ENCODE peak calls at places on chromosomes 4 and X, in six cellular contexts. One of them, this sample, is unnamed.

GRCh38 chrX:74656079-74656745 is 41.8 kb upstream of the RLIM start:
- DNase-seq in brain microvascular endothelial cell: no peak
- DNase-seq in NB4: no peak
- DNase-seq in cardiac muscle cell: no peak
- DNase-seq in IMR-90: peak
- DNase-seq in AG04449: no peak
- DNase-seq in this sample: no peak

GRCh38 chr4:137519406-137519805 is 12.9 kb downstream of the PCDH18 start:
- DNase-seq in brain microvascular endothelial cell: peak
- DNase-seq in NB4: no peak
- DNase-seq in cardiac muscle cell: no peak
- DNase-seq in IMR-90: peak
- DNase-seq in AG04449: no peak
- DNase-seq in this sample: no peak

GRCh38 chrX:48461830-48462229 is 8.2 kb downstream of the SLC38A5 start:
- DNase-seq in brain microvascular endothelial cell: no peak
- DNase-seq in NB4: no peak
- DNase-seq in cardiac muscle cell: no peak
- DNase-seq in IMR-90: peak
- DNase-seq in AG04449: no peak
- DNase-seq in this sample: no peak

GRCh38 chr4:23324291-23324690 is 565.6 kb downstream of the PPARGC1A start:
- DNase-seq in brain microvascular endothelial cell: no peak
- DNase-seq in NB4: peak
- DNase-seq in cardiac muscle cell: no peak
- DNase-seq in IMR-90: no peak
- DNase-seq in AG04449: no peak
- DNase-seq in this sample: peak

GRCh38 chr4:64068096-64068495 is 341.2 kb downstream of the TECRL start:
- DNase-seq in brain microvascular endothelial cell: no peak
- DNase-seq in NB4: no peak
- DNase-seq in cardiac muscle cell: no peak
- DNase-seq in IMR-90: no peak
- DNase-seq in AG04449: no peak
- DNase-seq in this sample: no peak

GRCh38 chrX:113512700-113513395 is 672.2 kb upstream of the AMOT start:
- DNase-seq in brain microvascular endothelial cell: peak
- DNase-seq in NB4: no peak
- DNase-seq in cardiac muscle cell: no peak
- DNase-seq in IMR-90: peak
- DNase-seq in AG04449: peak
- DNase-seq in this sample: peak

GRCh38 chrX:34053931-34054330 is 78.2 kb downstream of the FAM47A start:
- DNase-seq in brain microvascular endothelial cell: no peak
- DNase-seq in NB4: no peak
- DNase-seq in cardiac muscle cell: no peak
- DNase-seq in IMR-90: no peak
- DNase-seq in AG04449: no peak
- DNase-seq in this sample: no peak

GRCh38 chr4:74365761-74366160 is 816 bp downstream of the EREG start:
- DNase-seq in brain microvascular endothelial cell: no peak
- DNase-seq in NB4: no peak
- DNase-seq in cardiac muscle cell: peak
- DNase-seq in IMR-90: no peak
- DNase-seq in AG04449: no peak
- DNase-seq in this sample: no peak

GRCh38 chrX:109475174-109475891 is 6.6 kb downstream of the GUCY2F start:
- DNase-seq in brain microvascular endothelial cell: peak
- DNase-seq in NB4: peak
- DNase-seq in cardiac muscle cell: peak
- DNase-seq in IMR-90: peak
- DNase-seq in AG04449: no peak
- DNase-seq in this sample: no peak

GRCh38 chrX:51035746-51036145 is 125.2 kb downstream of the BMP15 start:
- DNase-seq in brain microvascular endothelial cell: no peak
- DNase-seq in NB4: no peak
- DNase-seq in cardiac muscle cell: no peak
- DNase-seq in IMR-90: no peak
- DNase-seq in AG04449: no peak
- DNase-seq in this sample: no peak
- TF ChIP-seq CTCF in brain microvascular endothelial cell: no peak
- TF ChIP-seq CTCF in NB4: no peak
- TF ChIP-seq CTCF in cardiac muscle cell: no peak
- TF ChIP-seq CTCF in IMR-90: no peak
- TF ChIP-seq CTCF in AG04449: no peak
- TF ChIP-seq CTCF in this sample: no peak

DNA sequence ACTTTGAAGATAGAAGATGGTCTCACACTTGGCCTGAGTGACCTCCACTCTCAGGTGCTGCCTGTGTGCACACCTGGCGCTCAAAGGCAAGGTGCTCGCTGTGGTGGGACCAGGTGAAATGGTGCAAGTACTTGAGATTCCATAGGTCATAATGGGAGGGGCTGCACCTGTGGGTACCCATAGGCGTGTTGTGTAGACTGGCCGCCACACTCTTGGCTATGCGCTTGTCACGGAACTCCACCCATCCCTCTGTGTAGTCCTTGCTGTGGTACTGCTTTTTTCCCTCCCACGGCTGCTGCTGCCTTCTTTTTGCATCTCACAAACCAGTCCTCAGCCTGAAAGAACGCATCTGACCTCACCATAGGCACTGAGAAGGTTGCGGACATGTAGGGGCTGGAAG is 27.0 kb downstream of the METAP1 start:
- DNase-seq in brain microvascular endothelial cell: no peak
- DNase-seq in NB4: no peak
- DNase-seq in cardiac muscle cell: no peak
- DNase-seq in IMR-90: no peak
- DNase-seq in AG04449: no peak
- DNase-seq in this sample: no peak
- H3K4me3 ChIP-seq in brain microvascular endothelial cell: no peak
- H3K4me3 ChIP-seq in NB4: peak
- H3K4me3 ChIP-seq in cardiac muscle cell: no peak
- H3K4me3 ChIP-seq in IMR-90: no peak
- H3K4me3 ChIP-seq in AG04449: peak
- H3K4me3 ChIP-seq in this sample: no peak

GRCh38 chr4:723706-724105 is 18.1 kb downstream of the PCGF3 start:
- DNase-seq in brain microvascular endothelial cell: no peak
- DNase-seq in NB4: no peak
- DNase-seq in cardiac muscle cell: peak
- DNase-seq in IMR-90: no peak
- DNase-seq in AG04449: no peak
- DNase-seq in this sample: no peak
- TF ChIP-seq CTCF in brain microvascular endothelial cell: no peak
- TF ChIP-seq CTCF in NB4: no peak
- TF ChIP-seq CTCF in cardiac muscle cell: no peak
- TF ChIP-seq CTCF in IMR-90: no peak
- TF ChIP-seq CTCF in AG04449: no peak
- TF ChIP-seq CTCF in this sample: no peak

GRCh38 chrX:152637649-152638442 is at the start of gene GABRQ:
- DNase-seq in brain microvascular endothelial cell: peak
- DNase-seq in NB4: peak
- DNase-seq in cardiac muscle cell: peak
- DNase-seq in IMR-90: no peak
- DNase-seq in AG04449: no peak
- DNase-seq in this sample: no peak
- H3K4me3 ChIP-seq in brain microvascular endothelial cell: peak
- H3K4me3 ChIP-seq in NB4: no peak
- H3K4me3 ChIP-seq in cardiac muscle cell: peak
- H3K4me3 ChIP-seq in IMR-90: no peak
- H3K4me3 ChIP-seq in AG04449: no peak
- H3K4me3 ChIP-seq in this sample: no peak